ENCODE peak calls at places on chromosomes 1 and 21, in four cellular contexts. B is endothelial cell of umbilical vein, X is adrenal gland, C is prostate gland. K is an unnamed sample. For H3K4me1, the result is how much of the 10 kb centered on the place peaks cover.

GRCh38 chr1:230537456-230537855 is 104.8 kb upstream of the COG2 start:
- DNase-seq in X (no peak), C (no peak), B (no peak), K (no peak)

GRCh38 chr1:171081220-171081993 is 9.3 kb upstream of the FMO3 start:
- DNase-seq in C (no peak), B (peak), X (no peak), K (peak)

GRCh38 chr1:15950763-15951295 is 25.1 kb downstream of the ZBTB17 start:
- DNase-seq in B (peak), C (no peak), X (peak), K (peak)

GRCh38 chr1:103274886-103275285 is 166.6 kb upstream of the COL11A1 start:
- DNase-seq in X (no peak), C (no peak), B (no peak), K (no peak)

GRCh38 chr1:18175530-18176377 is 68.2 kb downstream of the IGSF21 start:
- DNase-seq in X (peak), C (peak), B (no peak), K (no peak)

GRCh38 chr1:38127432-38127831 is 80.8 kb upstream of the POU3F1 start:
- DNase-seq in B (no peak), X (no peak), C (no peak), K (peak)

GRCh38 chr1:183033205-183033604 is 10.0 kb downstream of the LAMC1 start:
- DNase-seq in B (peak), C (no peak), X (no peak), K (no peak)

GRCh38 chr21:34330055-34330454 is 33.8 kb upstream of the KCNE2 start:
- DNase-seq in X (no peak), B (no peak), C (no peak), K (peak)

GRCh38 chr1:99850458-99850974 is 355 bp downstream of the AGL start:
- DNase-seq in X (no peak), B (no peak), C (peak), K (peak)

GRCh38 chr21:19198801-19199200 is 795.2 kb upstream of the TMPRSS15 start:
- DNase-seq in B (no peak), X (no peak), C (no peak), K (no peak)

GRCh38 chr1:156870734-156871133 is 10.1 kb downstream of the NTRK1 start:
- DNase-seq in C (no peak), B (no peak), X (no peak), K (peak)

GRCh38 chr1:58155418-58156123 is 391.0 kb downstream of the OMA1 start:
- DNase-seq in C (no peak), B (no peak), X (no peak), K (no peak)

GRCh38 chr1:15411593-15412487 is 2.2 kb downstream of the EFHD2 start:
- DNase-seq in C (no peak), B (peak), X (peak), K (no peak)

GRCh38 chr1:62398377-62398776 is 38.5 kb upstream of the USP1 start:
- DNase-seq in C (no peak), B (no peak), X (no peak), K (peak)

GRCh38 chr1:23682946-23683345 is 8.7 kb upstream of the RPL11 start:
- DNase-seq in X (no peak), C (no peak), B (no peak), K (no peak)

GRCh38 chr1:92601044-92601443 is 114.3 kb upstream of the GFI1 start:
- DNase-seq in C (no peak), B (no peak), X (no peak), K (no peak)

GRCh38 chr1:23470282-23471070 is 13.5 kb downstream of the ASAP3 start:
- DNase-seq in C (no peak), B (peak), X (no peak), K (peak)

GRCh38 chr1:201739492-201740085 is 89.4 kb upstream of the IPO9 start:
- DNase-seq in B (peak), X (peak), C (peak), K (peak)

GRCh38 chr1:27872802-27873665 is 690 bp downstream of the THEMIS2 start:
- DNase-seq in C (no peak), B (peak), X (no peak), K (peak)

GRCh38 chr1:63742526-63742925 is 31.3 kb upstream of the ROR1 start:
- DNase-seq in B (no peak), C (no peak), X (no peak), K (no peak)

GRCh38 chr1:176157995-176158394 is 49.1 kb downstream of the COP1 start:
- DNase-seq in B (no peak), X (no peak), C (no peak), K (no peak)

GRCh38 chr1:48061162-48062136 is 64.3 kb upstream of the TRABD2B start:
- DNase-seq in B (peak), X (peak), C (peak), K (no peak)

GRCh38 chr1:52234708-52235107 is 92.8 kb downstream of the ZFYVE9 start:
- DNase-seq in C (no peak), B (no peak), X (no peak), K (no peak)

GRCh38 chr21:41236361-41236973 is 68.5 kb downstream of the BACE2 start:
- DNase-seq in B (no peak), C (no peak), X (no peak), K (no peak)

GRCh38 chr1:85363526-85363925 is 87.1 kb upstream of the BCL10 start:
- DNase-seq in C (no peak), X (no peak), B (no peak), K (no peak)

GRCh38 chr1:198350456-198350855 is 190.0 kb downstream of the ATP6V1G3 start:
- DNase-seq in B (no peak), C (no peak), X (no peak), K (no peak)
- TF ChIP-seq CTCF in B (no peak), C (no peak), X (no peak), K (peak)

GRCh38 chr1:108814343-108815125 is 42.4 kb downstream of the AKNAD1 start:
- DNase-seq in B (no peak), X (no peak), C (no peak), K (peak)

GRCh38 chr1:108817811-108818210 is 39.1 kb downstream of the AKNAD1 start:
- DNase-seq in B (no peak), C (no peak), X (no peak), K (no peak)

GRCh38 chr1:108816049-108816882 is 40.6 kb downstream of the AKNAD1 start:
- DNase-seq in X (peak), C (no peak), B (peak), K (peak)

GRCh38 chr1:108815566-108815965 is 41.3 kb downstream of the AKNAD1 start:
- DNase-seq in X (no peak), C (no peak), B (no peak), K (no peak)

GRCh38 chr1:108817016-108817415 is 39.9 kb downstream of the AKNAD1 start:
- DNase-seq in C (no peak), X (no peak), B (no peak), K (peak)
- H3K4me3 ChIP-seq in C (no peak), X (no peak), B (peak), K (peak)

GRCh38 chr1:66375125-66375524 is 158.8 kb upstream of the SGIP1 start:
- DNase-seq in X (no peak), B (no peak), C (no peak), K (no peak)

GRCh38 chr1:66372522-66373071 is 161.4 kb upstream of the SGIP1 start:
- DNase-seq in C (no peak), B (no peak), X (no peak), K (no peak)

GRCh38 chr1:66373072-66373685 is 160.8 kb upstream of the SGIP1 start:
- DNase-seq in B (no peak), C (no peak), X (no peak), K (no peak)

GRCh38 chr1:66374561-66375111 is 159.3 kb upstream of the SGIP1 start:
- DNase-seq in X (no peak), B (peak), C (no peak), K (peak)

GRCh38 chr1:66374148-66374547 is 159.8 kb upstream of the SGIP1 start:
- DNase-seq in B (no peak), X (no peak), C (no peak), K (no peak)
- H3K4me1 ChIP-seq in B (half or more), X (under half), C (under half), K (under half)

DNA sequence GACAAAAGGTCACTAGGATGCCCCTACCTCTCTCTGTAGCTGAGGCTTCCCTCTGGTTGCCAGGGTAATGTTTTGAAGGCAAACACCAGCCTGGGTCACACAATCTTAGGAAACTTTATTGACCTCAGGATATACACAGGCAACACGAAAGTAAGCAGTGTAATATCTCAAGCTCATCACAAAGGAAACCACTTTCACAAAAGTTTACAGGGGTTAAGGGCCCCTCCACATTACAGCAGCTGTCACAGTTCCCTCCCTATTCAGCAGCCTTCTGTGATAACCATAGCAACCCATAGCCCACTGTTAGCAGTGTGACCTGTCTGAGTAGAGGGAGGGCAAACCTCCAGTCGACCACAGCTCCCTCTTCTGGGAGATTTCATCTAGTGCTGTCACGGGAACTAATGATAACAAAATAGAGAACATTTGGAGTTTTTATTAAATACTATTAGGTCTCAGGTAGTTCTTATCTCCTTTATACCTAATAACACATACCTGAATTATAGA is 149.8 kb downstream of the PTPRC start:
- DNase-seq in X (peak), B (peak), C (no peak), K (no peak)
- TF ChIP-seq CTCF in X (peak), B (no peak), C (no peak), K (peak)

GRCh38 chr1:118999348-119000071 is 11.4 kb upstream of the TBX15 start:
- DNase-seq in X (no peak), C (no peak), B (no peak), K (no peak)
- H3K4me3 ChIP-seq in X (no peak), C (no peak), B (no peak), K (no peak)

GRCh38 chr1:246797597-246797996 is 73.4 kb downstream of the SCCPDH start:
- DNase-seq in X (no peak), C (no peak), B (no peak), K (no peak)

GRCh38 chr1:246798606-246799496 is 74.6 kb downstream of the SCCPDH start:
- DNase-seq in C (no peak), B (no peak), X (no peak), K (peak)

GRCh38 chr1:246795906-246796694 is 71.9 kb downstream of the SCCPDH start:
- DNase-seq in C (no peak), B (no peak), X (no peak), K (no peak)

GRCh38 chr1:246797157-246797556 is 72.9 kb downstream of the SCCPDH start:
- DNase-seq in B (no peak), X (no peak), C (no peak), K (no peak)

DNA sequence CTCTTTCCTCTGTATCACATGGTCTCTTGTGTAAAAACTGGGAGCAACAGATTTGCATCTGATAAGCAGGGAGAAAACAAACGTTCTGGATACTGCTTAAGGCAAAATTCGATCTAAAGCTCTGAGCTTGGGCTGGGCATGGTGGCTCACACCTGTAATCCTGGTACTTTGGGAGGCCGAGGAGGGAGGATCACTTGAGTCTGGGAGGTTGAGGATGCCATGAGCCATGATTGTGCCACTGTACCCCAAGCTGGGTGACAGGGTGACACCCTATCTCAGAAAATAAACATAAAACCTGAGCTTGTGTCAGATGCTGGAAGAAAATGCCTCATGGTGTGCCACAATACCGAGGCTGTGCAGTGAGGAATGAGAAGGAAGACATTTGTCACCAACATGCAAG is 73.9 kb downstream of the SCCPDH start:
- DNase-seq in B (no peak), C (no peak), X (no peak), K (no peak)
- H3K4me1 ChIP-seq in B (under half), C (under half), X (under half), K (under half)

DNA sequence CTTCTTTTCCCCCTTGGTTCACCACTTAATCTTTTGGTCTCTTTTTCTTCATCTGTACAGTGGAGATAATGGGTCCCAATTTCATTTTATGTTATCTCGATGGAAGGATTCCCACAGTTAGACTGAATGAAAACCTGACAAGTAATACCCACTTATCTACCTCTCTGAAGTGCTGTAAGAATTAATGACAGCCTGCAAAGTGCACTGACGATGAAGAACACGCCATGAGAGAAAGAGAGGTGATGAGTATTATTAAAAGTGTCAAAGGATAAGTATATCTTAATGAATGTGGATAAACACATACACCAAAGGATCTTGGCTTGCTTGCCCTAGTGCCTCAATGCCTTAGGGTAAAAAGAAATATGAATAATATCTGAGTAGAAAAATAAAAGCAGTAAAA is 71.5 kb downstream of the CYYR1 start:
- DNase-seq in C (no peak), X (no peak), B (no peak), K (no peak)
- TF ChIP-seq CTCF in C (no peak), X (no peak), B (no peak), K (no peak)

GRCh38 chr1:161166669-161167548 is 683 bp downstream of the PPOX start:
- DNase-seq in C (no peak), X (no peak), B (no peak), K (peak)

GRCh38 chr1:161165742-161166668 is at the start of gene PPOX:
- DNase-seq in C (peak), X (peak), B (peak), K (peak)

GRCh38 chr1:161163793-161164192 is 2.4 kb upstream of the PPOX start:
- DNase-seq in B (no peak), X (no peak), C (no peak), K (no peak)

GRCh38 chr1:161162806-161163205 is 3.4 kb upstream of the PPOX start:
- DNase-seq in X (no peak), B (no peak), C (no peak), K (peak)

DNA sequence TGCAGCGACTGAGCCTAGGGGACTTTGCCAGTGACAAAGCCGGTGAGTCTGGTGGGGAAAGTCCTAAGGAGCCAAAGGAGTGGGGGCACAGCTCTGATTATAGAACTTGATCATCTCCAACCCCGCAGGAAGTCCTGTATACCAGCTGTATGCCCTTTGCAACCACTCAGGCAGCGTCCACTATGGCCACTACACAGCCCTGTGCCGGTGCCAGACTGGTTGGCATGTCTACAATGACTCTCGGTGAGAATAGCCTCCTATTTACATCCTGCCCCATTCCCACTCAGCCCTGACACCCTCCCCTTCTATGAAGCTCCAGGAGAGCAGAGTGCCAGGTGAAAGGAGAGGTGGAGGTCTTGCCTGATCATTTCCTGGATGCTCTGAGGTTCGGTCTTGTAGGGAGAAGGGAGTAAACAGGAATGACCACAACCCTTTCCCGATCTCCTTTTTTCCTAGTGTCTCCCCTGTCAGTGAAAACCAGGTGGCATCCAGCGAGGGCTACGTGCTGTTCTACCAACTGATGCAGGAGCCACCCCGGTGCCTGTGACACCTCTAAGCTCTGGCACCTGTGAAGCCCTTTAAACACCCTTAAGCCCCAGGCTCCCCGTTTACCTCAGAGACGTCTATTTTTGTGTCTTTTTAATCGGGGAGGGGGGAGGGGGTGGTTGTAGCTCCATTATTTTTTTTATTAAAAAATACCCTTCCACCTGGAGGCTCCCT is 1.2 kb upstream of the PPOX start:
- DNase-seq in C (no peak), X (no peak), B (no peak), K (no peak)
- H3K4me3 ChIP-seq in C (peak), X (no peak), B (no peak), K (peak)

GRCh38 chr21:45149021-45149420 is 74.6 kb downstream of the ADARB1 start:
- DNase-seq in X (no peak), B (no peak), C (no peak), K (no peak)
- H3K4me1 ChIP-seq in X (under half), B (under half), C (under half), K (under half)

K was measured in osteoblast.